ENCODE peak calls at places on chromosomes 4 and X, in six cellular contexts. S, Q, H, R, Z and O are unnamed samples.

GRCh38 chr4:2015008-2015407 is 6.2 kb upstream of the NELFA start:
- DNase-seq in S (no peak), Q (no peak), H (no peak), R (no peak), Z (no peak), O (no peak)

GRCh38 chrX:65697915-65698796 is 30.7 kb downstream of the MSN start:
- DNase-seq in S (peak; percentile 45), Q (no peak), H (peak; percentile 44), R (no peak), Z (no peak), O (peak; percentile 34)

GRCh38 chr4:67885727-67886126 is 1.9 kb upstream of the TMPRSS11D start:
- DNase-seq in S (peak; percentile 71), Q (peak; percentile 46), H (no peak), R (no peak), Z (peak; percentile 94), O (no peak)

GRCh38 chrX:78545233-78545632 is 113.9 kb downstream of the RTL3 start:
- DNase-seq in S (no peak), Q (no peak), H (no peak), R (no peak), Z (no peak), O (no peak)

GRCh38 chr4:140049924-140050681 is 103.9 kb downstream of the MAML3 start:
- DNase-seq in S (peak; percentile 58), Q (no peak), H (no peak), R (peak; percentile 79), Z (no peak), O (peak; percentile 25)

GRCh38 chr4:95155759-95156451 is 392.9 kb downstream of the UNC5C start:
- DNase-seq in S (peak; percentile 62), Q (peak; percentile 13), H (no peak), R (no peak), Z (no peak), O (peak; percentile 16)

GRCh38 chr4:53844133-53844532 is 220.3 kb downstream of the CHIC2 start:
- DNase-seq in S (no peak), Q (no peak), H (no peak), R (no peak), Z (no peak), O (no peak)

GRCh38 chrX:150361777-150362351 is 1.3 kb upstream of the MAMLD1 start:
- DNase-seq in S (peak; percentile 17), Q (no peak), H (no peak), R (no peak), Z (no peak), O (no peak)

GRCh38 chr4:183136880-183137279 is 37.8 kb downstream of the WWC2 start:
- DNase-seq in S (peak; percentile 28), Q (no peak), H (no peak), R (no peak), Z (peak; percentile 32), O (no peak)

GRCh38 chrX:104695593-104695992 is 129.6 kb downstream of the IL1RAPL2 start:
- DNase-seq in S (no peak), Q (no peak), H (no peak), R (no peak), Z (no peak), O (no peak)

GRCh38 chr4:81412941-81413488 is 58.7 kb downstream of the RASGEF1B start:
- DNase-seq in S (no peak), Q (no peak), H (no peak), R (no peak), Z (no peak), O (no peak)

GRCh38 chrX:94662665-94663064 is 988.7 kb downstream of the FAM133A start:
- DNase-seq in S (no peak), Q (no peak), H (no peak), R (no peak), Z (no peak), O (no peak)

GRCh38 chr4:115824630-115825029 is 711.2 kb upstream of the NDST4 start:
- DNase-seq in S (no peak), Q (no peak), H (no peak), R (no peak), Z (no peak), O (no peak)

GRCh38 chrX:15988661-15989603 is 134.3 kb upstream of the AP1S2 start:
- DNase-seq in S (peak; percentile 83), Q (peak; percentile 25), H (no peak), R (no peak), Z (peak; percentile 72), O (no peak)

GRCh38 chrX:39755152-39756032 is 342.4 kb downstream of the BCOR start:
- DNase-seq in S (peak; percentile 95), Q (peak; percentile 83), H (peak; percentile 75), R (peak; percentile 88), Z (peak; percentile 96), O (no peak)

GRCh38 chr4:56410247-56410646 is 23.0 kb upstream of the AASDH start:
- DNase-seq in S (peak; percentile 98), Q (peak; percentile 96), H (no peak), R (peak; percentile 32), Z (peak; percentile 93), O (no peak)

GRCh38 chr4:5804656-5805055 is 88.2 kb downstream of the CRMP1 start:
- DNase-seq in S (no peak), Q (no peak), H (no peak), R (no peak), Z (no peak), O (no peak)

GRCh38 chrX:46750829-46751228 is 8.1 kb downstream of the SLC9A7 start:
- DNase-seq in S (no peak), Q (no peak), H (no peak), R (no peak), Z (no peak), O (no peak)

GRCh38 chr4:145180298-145181090 is at the start of gene OTUD4:
- DNase-seq in S (peak; percentile 96), Q (peak; percentile 80), H (peak; percentile 96), R (peak; percentile 97), Z (peak; percentile 97), O (peak; percentile 91)
- TF ChIP-seq CTCF in S (no peak), Q (peak; percentile 15), H (no peak), R (no peak), Z (peak; percentile 9), O (peak; percentile 62)

DNA sequence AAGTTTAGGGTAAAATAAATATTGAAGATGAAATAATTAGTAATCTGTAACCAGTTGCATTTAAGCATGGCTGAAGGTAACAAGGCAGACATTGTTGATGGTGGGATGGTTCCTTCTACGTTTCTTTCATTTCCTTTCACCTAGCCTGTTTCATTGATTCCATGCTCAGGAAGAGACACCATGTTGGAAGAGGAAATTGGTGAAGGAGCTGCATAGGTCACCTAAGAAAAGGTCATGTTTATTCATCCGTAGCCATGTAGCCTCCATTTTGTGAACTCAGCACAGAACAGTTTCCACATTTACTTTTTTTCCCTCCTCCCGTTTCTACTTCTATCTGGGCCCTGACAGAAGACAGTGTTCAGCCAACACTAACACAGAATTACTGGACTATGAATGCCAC is 3.8 kb downstream of the ADH1B start:
- DNase-seq in S (no peak), Q (no peak), H (no peak), R (no peak), Z (no peak), O (no peak)
- TF ChIP-seq CTCF in S (no peak), Q (no peak), H (no peak), R (no peak), Z (no peak), O (no peak)

DNA sequence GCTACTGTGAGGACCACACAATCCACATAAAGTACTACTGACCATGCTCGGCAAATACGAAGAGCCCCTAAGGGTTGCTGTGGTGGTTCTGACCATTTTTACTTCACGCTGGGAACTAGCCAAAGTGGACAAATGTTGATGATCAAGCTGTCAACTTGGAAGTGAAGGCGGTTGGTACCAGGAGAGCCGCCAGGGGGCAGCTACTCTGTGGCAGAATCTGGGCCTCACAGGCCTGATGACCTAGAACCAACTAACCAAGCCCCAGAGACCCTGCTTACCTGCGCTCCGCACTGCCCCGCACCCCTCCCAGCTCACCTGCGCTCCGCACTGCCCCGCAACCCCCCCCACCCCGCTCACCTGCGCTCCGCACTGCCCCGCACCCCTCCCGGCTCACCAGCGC is 5.6 kb downstream of the GAK start:
- DNase-seq in S (peak; percentile 30), Q (no peak), H (no peak), R (no peak), Z (no peak), O (no peak)
- TF ChIP-seq CTCF in S (peak; percentile 49), Q (peak; percentile 3), H (no peak), R (no peak), Z (peak; percentile 20), O (no peak)

DNA sequence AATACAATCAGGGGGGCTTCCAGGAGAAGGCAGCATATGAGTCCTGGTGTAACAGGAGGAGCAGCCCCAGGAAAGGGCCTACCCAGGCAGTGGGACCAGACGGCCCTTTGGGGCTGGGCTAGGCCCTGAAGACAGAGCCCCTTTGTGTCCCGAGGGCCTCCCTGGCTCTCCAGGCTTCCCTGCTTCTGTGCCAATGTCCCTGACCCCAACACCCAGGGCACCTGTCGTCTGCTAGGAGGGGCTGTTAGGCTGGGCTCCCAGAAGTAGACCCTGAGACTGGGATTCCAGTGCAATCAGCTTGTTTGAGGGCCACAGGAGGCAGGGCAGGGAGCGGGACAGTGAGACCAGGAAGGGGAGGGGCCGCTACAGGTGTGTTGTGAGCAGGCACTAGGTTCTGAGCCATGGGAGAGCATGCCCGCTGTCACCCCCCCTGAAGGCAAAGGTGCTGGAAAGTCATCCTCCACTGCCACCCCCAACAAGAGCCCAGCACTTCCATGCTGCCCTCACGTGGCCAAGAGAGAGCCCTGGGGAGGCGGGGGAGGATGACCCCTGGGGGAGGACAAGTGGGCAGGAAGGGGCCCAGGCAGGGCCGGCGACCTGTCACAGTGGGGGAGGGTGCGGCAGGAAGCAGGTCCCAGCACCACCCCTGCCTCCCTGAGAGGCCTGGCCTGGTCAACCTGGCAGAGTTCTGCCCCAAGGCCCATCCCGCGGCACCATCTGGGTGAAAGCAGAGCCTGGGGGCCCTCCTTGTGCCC is 64.8 kb downstream of the ADRA2C start:
- DNase-seq in S (no peak), Q (no peak), H (no peak), R (no peak), Z (no peak), O (no peak)
- TF ChIP-seq CTCF in S (no peak), Q (no peak), H (no peak), R (no peak), Z (no peak), O (no peak)

GRCh38 chr4:61740950-61741638 is 541.0 kb downstream of the ADGRL3 start:
- DNase-seq in S (peak; percentile 47), Q (no peak), H (no peak), R (no peak), Z (no peak), O (no peak)
- TF ChIP-seq CTCF in S (peak; percentile 22), Q (no peak), H (peak; percentile 62), R (no peak), Z (no peak), O (no peak)